ENCODE peak calls at places on chromosomes 16 and 17, in five cellular contexts. R is heart left ventricle, L is breast epithelium, Z is left lung, W is esophagus squamous epithelium. F is an unnamed sample.

GRCh38 chr17:8366231-8366630 is 10.3 kb downstream of the KRABD2 start:
- DNase-seq in R (no peak), L (no peak), Z (no peak), W (no peak), F (no peak)

GRCh38 chr16:3022208-3022696 is 1.5 kb downstream of the HCFC1R1 start:
- DNase-seq in R (peak; percentile 92), L (peak; percentile 96), Z (peak; percentile 96), W (no peak), F (peak; percentile 98)

GRCh38 chr16:8882041-8882617 is at the start of gene LITAFD:
- DNase-seq in R (no peak), L (no peak), Z (no peak), W (no peak), F (peak; percentile 47)

GRCh38 chr17:41972571-41973411 is 6.2 kb downstream of the CNP start:
- DNase-seq in R (peak; percentile 71), L (peak; percentile 83), Z (peak; percentile 58), W (no peak), F (peak; percentile 91)

GRCh38 chr16:83932304-83932703 is 20.7 kb upstream of the OSGIN1 start:
- DNase-seq in R (no peak), L (no peak), Z (peak; percentile 39), W (no peak), F (peak; percentile 42)

GRCh38 chr17:48715496-48716399 is 6.6 kb downstream of the PRAC1 start:
- DNase-seq in R (no peak), L (no peak), Z (no peak), W (no peak), F (no peak)

GRCh38 chr16:46922239-46922638 is 38.1 kb downstream of the GPT2 start:
- DNase-seq in R (no peak), L (no peak), Z (no peak), W (no peak), F (no peak)

GRCh38 chr16:84648595-84649510 is 542 bp downstream of the KLHL36 start:
- DNase-seq in R (peak; percentile 76), L (no peak), Z (peak; percentile 94), W (no peak), F (peak; percentile 90)

GRCh38 chr17:41071606-41072375 is 6.1 kb upstream of the KRTAP2-4 start:
- DNase-seq in R (no peak), L (no peak), Z (no peak), W (no peak), F (no peak)

GRCh38 chr16:82684246-82684645 is 57.5 kb downstream of the CDH13 start:
- DNase-seq in R (no peak), L (no peak), Z (no peak), W (no peak), F (no peak)

GRCh38 chr16:54856871-54857270 is 73.8 kb upstream of the IRX5 start:
- DNase-seq in R (no peak), L (no peak), Z (no peak), W (no peak), F (no peak)

GRCh38 chr17:17931159-17931558 is 41.0 kb downstream of the TOM1L2 start:
- DNase-seq in R (no peak), L (no peak), Z (no peak), W (no peak), F (no peak)
- H3K27ac ChIP-seq in R (no peak overlapping the region), L (no peak overlapping the region), Z (no peak overlapping the region), W (no peak overlapping the region), F (no peak overlapping the region)

DNA sequence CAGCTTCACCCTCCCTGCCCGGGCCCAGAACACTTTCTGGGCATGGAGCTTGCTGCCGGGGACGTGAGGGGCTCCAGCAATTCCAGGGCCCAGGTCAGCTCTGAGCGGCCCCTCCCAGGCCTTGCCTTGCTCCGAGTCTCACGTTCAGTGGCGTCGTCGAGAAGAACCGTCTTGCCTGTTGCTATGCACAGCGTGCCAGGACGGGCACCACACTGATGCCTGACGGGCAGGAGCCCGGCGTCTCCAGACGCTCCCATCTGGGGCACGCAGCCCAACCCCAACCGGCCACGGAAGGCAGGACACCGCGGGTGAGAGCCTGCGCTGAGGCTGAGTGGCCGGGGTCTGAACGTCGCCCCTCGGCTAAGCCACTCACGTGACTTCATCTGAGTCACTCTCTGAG is 27.1 kb downstream of the TIMM22 start:
- DNase-seq in R (no peak), L (no peak), Z (peak; percentile 70), W (no peak), F (no peak)
- H3K27ac ChIP-seq in R (no peak overlapping the region), L (no peak overlapping the region), Z (no peak overlapping the region), W (no peak overlapping the region), F (no peak overlapping the region)

GRCh38 chr16:49828545-49829267 is 27.2 kb downstream of the ZNF423 start:
- DNase-seq in R (no peak), L (no peak), Z (peak; percentile 67), W (no peak), F (peak; percentile 78)
- H3K27ac ChIP-seq in R (peak overlapping the region; percentile 44), L (peak overlapping the region; percentile 60), Z (peak overlapping the region; percentile 59), W (peak overlapping the region; percentile 88), F (peak overlapping the region; percentile 59)

DNA sequence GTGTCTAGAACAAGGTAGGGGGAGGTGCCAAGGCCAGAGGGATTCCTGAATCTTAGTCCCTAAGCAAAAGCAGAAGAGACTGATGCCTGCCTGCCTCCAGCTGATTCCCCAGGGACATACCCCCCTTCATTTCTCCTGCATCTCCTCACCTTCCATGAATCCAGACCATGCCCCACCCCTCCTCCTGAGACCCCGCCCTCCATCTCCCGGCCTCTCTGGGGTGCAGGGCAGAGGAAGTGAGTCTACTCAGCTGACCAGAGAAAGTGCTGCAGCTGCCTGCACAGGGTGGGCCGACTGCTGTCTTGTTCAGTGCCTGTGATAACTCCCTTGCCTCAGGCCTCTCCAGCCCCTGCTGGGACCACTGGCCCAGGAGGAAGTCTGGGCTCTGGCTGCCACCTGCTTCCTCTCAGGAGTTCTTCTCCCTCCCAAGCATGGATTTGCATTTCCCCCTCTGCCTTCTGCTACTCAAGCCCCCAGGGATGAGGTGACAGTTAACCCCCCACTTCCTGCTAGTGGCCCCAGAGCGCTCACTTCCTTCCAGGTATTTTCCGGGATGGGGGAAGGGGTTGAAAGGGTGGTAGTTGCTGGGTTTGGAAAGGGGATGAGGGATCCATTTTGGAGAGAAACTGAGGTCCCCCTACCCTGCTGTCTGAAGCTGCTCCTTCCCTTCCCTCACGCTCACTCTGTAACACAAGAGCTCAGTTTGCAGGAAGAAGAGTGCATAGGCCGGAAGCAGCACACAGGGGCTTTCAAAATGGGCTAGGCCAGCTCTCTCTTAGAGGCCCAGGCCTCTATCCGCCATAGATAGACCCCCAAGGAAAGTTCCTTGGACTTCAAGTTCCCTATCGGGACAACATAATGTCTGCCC is 10.5 kb upstream of the TSPOAP1 start:
- DNase-seq in R (peak; percentile 75), L (no peak), Z (peak; percentile 91), W (no peak), F (peak; percentile 96)
- H3K27ac ChIP-seq in R (no peak overlapping the region), L (peak overlapping the region; percentile 89), Z (peak overlapping the region; percentile 100), W (peak overlapping the region; percentile 93), F (peak overlapping the region; percentile 88)

GRCh38 chr16:18937390-18937789 is 11.2 kb upstream of the SMG1 start:
- DNase-seq in R (no peak), L (no peak), Z (no peak), W (no peak), F (no peak)
- H3K27ac ChIP-seq in R (no peak overlapping the region), L (no peak overlapping the region), Z (no peak overlapping the region), W (no peak overlapping the region), F (no peak overlapping the region)

GRCh38 chr16:10941127-10941933 is 938 bp downstream of the DEXI start:
- DNase-seq in R (no peak), L (no peak), Z (no peak), W (no peak), F (peak; percentile 61)
- H3K27ac ChIP-seq in R (peak overlapping the region; percentile 81), L (peak overlapping the region; percentile 84), Z (peak overlapping the region; percentile 74), W (peak overlapping the region; percentile 89), F (peak overlapping the region; percentile 24)

DNA sequence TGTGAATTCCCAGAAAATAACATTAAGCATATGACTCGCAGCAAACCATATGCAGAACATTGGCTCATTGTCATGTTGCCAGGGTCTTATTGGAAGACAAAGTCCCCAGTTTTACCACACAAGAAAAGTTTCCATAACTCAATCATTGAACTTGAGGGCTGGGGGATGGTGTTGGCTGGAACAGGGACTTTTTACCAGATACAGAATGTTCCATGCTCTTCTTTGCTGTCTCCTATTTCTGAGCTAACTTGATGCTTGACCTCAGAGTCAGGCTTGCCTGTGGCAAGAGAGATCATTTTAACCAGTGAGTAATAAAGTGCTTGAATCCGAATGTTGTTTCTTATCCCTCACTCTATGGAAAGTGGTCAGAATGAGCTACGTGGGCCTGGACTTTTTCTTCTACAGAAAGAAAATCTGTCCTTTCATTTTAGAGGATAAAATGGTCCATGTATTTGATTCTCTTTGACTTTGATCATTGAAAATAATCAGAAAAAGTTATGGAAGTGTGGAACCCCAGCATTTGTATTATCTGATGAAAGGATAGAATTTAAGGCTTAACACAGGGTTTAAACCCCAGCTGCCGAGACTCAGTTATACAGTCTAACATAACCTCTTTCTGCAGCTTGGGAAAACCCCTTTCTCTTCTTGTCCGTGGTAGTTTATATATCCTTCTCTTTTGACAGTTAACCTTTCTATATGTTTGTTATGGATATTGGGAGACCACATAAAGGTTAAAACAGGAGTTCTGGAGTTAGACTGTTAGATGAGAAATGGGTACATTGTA is 67.0 kb downstream of the TUBD1 start:
- DNase-seq in R (no peak), L (no peak), Z (no peak), W (no peak), F (peak; percentile 77)
- H3K27ac ChIP-seq in R (peak overlapping the region; percentile 15), L (peak overlapping the region; percentile 16), Z (peak overlapping the region; percentile 20), W (peak overlapping the region; percentile 84), F (peak overlapping the region; percentile 99)

F was measured in osteoblast.